ENCODE peak calls at places on chromosomes 3 and 15, in six cellular contexts. C is NT2/D1, W is GM12878, S is K562, X is SK-N-SH, F is HCT116. D is an unnamed sample.

GRCh38 chr3:25897019-25897418 is 107.1 kb downstream of the OXSM start:
- DNase-seq in C (no peak), W (no peak), S (peak; percentile 68), X (no peak), F (peak; percentile 51), D (no peak)

GRCh38 chr3:158912621-158913020 is 110.8 kb downstream of the MFSD1 start:
- DNase-seq in C (no peak), W (no peak), S (no peak), X (no peak), F (no peak), D (no peak)

GRCh38 chr3:106059953-106060517 is 191.2 kb upstream of the CBLB start:
- DNase-seq in C (no peak), W (no peak), S (peak; percentile 5), X (no peak), F (no peak), D (no peak)

GRCh38 chr3:170584585-170585007 is 1.3 kb downstream of the SLC7A14 start:
- DNase-seq in C (peak; percentile 75), W (no peak), S (peak; percentile 74), X (peak; percentile 42), F (no peak), D (peak; percentile 96)

GRCh38 chr3:128011140-128011539 is 41.1 kb upstream of the SEC61A1 start:
- DNase-seq in C (peak; percentile 82), W (no peak), S (peak; percentile 55), X (peak; percentile 51), F (peak; percentile 61), D (peak; percentile 61)

GRCh38 chr3:149489060-149489690 is 14.7 kb downstream of the TM4SF4 start:
- DNase-seq in C (peak; percentile 20), W (no peak), S (peak; percentile 13), X (peak; percentile 44), F (peak; percentile 39), D (no peak)

GRCh38 chr15:61115241-61115640 is 113.9 kb downstream of the RORA start:
- DNase-seq in C (no peak), W (no peak), S (no peak), X (no peak), F (no peak), D (no peak)

GRCh38 chr15:78898540-78898939 is 25.9 kb downstream of the MORF4L1 start:
- DNase-seq in C (no peak), W (no peak), S (no peak), X (no peak), F (no peak), D (no peak)

GRCh38 chr3:171436380-171436779 is 23.8 kb downstream of the TNIK start:
- DNase-seq in C (no peak), W (no peak), S (no peak), X (no peak), F (no peak), D (no peak)

GRCh38 chr15:95121191-95121590 is 889.8 kb downstream of the MCTP2 start:
- DNase-seq in C (no peak), W (no peak), S (no peak), X (no peak), F (no peak), D (no peak)

GRCh38 chr3:43919067-43919466 is 228.3 kb downstream of the ABHD5 start:
- DNase-seq in C (no peak), W (no peak), S (no peak), X (no peak), F (no peak), D (no peak)

GRCh38 chr3:133374706-133375105 is 25.1 kb upstream of the BFSP2 start:
- DNase-seq in C (no peak), W (no peak), S (no peak), X (no peak), F (no peak), D (no peak)

GRCh38 chr3:28081533-28081947 is 159.9 kb upstream of the CMC1 start:
- DNase-seq in C (peak; percentile 66), W (peak; percentile 21), S (no peak), X (no peak), F (no peak), D (no peak)

GRCh38 chr3:102006812-102007485 is 157.6 kb downstream of the NFKBIZ start:
- DNase-seq in C (no peak), W (no peak), S (no peak), X (no peak), F (no peak), D (no peak)

GRCh38 chr15:100202309-100202943 is 139.3 kb downstream of the ADAMTS17 start:
- DNase-seq in C (no peak), W (no peak), S (no peak), X (peak; percentile 31), F (no peak), D (no peak)

GRCh38 chr15:84638103-84638502 is 16.0 kb downstream of the WDR73 start:
- DNase-seq in C (peak; percentile 57), W (no peak), S (peak; percentile 58), X (no peak), F (no peak), D (no peak)

GRCh38 chr15:68258684-68259083 is 18.9 kb upstream of the FEM1B start:
- DNase-seq in C (no peak), W (no peak), S (no peak), X (no peak), F (no peak), D (no peak)

GRCh38 chr3:117752984-117753717 is 1043.6 kb downstream of the TUSC7 start:
- DNase-seq in C (no peak), W (no peak), S (no peak), X (no peak), F (no peak), D (no peak)

GRCh38 chr3:42702066-42702951 is at the start of gene HHATL:
- DNase-seq in C (no peak), W (no peak), S (no peak), X (peak; percentile 32), F (no peak), D (peak; percentile 45)

GRCh38 chr3:129593595-129594339 is 12.7 kb downstream of the PLXND1 start:
- DNase-seq in C (no peak), W (no peak), S (no peak), X (no peak), F (no peak), D (peak; percentile 55)

GRCh38 chr3:66228707-66229106 is 7.9 kb downstream of the SLC25A26 start:
- DNase-seq in C (no peak), W (no peak), S (no peak), X (no peak), F (no peak), D (no peak)

GRCh38 chr3:139772539-139773500 is 95.0 kb upstream of the NMNAT3 start:
- DNase-seq in C (no peak), W (no peak), S (no peak), X (no peak), F (no peak), D (no peak)

GRCh38 chr3:21901504-21901903 is 150.5 kb upstream of the ZNF385D start:
- DNase-seq in C (no peak), W (no peak), S (no peak), X (no peak), F (no peak), D (no peak)

GRCh38 chr3:4045756-4046155 is 246.5 kb downstream of the LRRN1 start:
- DNase-seq in C (no peak), W (no peak), S (no peak), X (no peak), F (no peak), D (no peak)

GRCh38 chr3:55692295-55692957 is 205.3 kb upstream of the WNT5A start:
- DNase-seq in C (no peak), W (no peak), S (no peak), X (peak; percentile 17), F (no peak), D (no peak)
- TF ChIP-seq YY1 in C (no peak), W (no peak), S (no peak), X (no peak), F (no peak), D (no peak)

DNA sequence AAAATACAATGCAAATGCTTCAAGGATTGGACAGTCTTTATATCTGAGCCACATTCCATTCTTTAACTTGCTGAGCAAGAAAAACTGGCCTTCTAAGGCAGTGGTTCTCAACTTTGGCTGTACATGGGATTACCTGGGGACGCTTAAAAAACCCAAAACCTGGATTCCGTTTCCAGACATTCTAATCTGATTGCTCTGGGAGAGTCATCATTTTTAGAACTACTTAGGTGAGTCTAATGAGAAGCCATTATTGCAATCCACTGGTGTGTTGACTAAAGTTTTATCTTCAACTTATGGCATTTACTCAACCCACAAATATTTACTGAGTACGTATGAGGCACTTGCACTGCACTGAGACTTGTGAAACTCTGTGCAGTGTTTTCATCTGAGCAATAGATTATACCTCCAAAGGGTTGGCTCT is 195.7 kb upstream of the ATP11B start:
- DNase-seq in C (no peak), W (no peak), S (no peak), X (no peak), F (no peak), D (no peak)
- TF ChIP-seq YY1 in C (no peak), W (no peak), S (no peak), X (no peak), F (no peak), D (no peak)

DNA sequence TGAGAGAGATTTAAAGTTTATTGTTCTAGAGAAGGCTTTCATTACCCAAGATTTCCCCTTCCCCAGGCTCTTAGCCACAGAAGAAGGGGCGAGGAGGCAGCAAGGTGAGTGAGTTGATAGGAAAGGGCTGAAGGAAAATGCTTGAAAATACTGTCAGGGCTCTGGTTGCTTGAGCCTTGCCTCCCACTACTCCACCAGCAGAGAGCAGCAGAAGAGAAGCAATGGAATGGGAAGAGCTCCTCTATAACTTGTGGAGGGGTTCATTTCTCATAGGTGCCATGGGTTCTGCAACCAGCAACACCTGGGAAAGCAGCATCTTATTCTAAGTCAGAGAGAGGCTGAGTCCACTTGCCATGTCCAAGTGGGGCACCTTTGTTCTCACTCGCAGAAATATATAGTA is 184.0 kb upstream of the CNTN6 start:
- DNase-seq in C (peak; percentile 3), W (no peak), S (no peak), X (peak; percentile 5), F (no peak), D (no peak)
- TF ChIP-seq YY1 in C (no peak), W (no peak), S (no peak), X (no peak), F (no peak), D (no peak)

DNA sequence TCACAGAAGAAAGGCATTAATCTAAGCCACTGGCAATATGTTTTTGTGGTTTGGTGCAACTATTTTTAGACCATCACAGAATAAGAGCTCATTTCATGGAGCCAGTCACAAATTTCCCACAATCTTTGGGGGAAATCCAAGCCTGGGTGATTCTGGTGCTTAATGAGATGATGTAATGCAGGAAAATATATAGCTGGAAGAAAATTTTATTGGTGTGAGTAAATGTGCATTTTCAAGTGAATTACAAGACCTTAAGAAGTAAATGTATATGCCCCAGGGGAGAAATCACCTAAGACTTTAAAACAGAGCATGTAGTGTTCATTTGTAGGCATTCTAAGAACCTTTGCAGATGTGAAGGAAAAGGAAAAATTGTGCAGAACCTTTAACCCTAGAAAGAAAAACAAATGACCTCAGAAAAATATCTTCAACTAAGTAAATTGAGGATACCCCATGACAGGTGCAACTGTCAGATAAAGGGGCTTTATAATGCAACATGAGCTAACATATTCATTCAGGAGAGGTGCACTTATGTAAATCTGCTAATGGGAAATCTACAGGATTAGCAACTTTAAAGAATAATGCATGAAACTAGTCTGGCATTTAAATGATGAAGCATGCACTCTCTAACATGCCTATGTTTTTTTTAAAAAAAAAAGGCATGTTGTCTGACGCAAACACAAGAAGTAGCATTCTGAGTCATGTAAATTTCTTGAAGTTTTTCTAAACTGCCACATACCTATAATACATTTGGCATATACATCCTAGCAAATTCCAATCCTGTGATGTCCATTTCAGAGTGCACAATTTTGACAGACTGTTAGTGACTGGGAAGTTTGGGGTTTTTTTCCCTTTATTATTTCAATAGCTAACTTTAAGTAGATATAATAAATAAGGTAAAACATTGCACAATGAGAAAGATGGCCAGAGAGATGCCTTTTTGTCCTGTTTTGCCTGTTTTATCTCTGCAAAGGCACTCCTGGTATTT is 105.1 kb downstream of the MEX3B start:
- DNase-seq in C (no peak), W (no peak), S (peak; percentile 35), X (no peak), F (no peak), D (no peak)
- TF ChIP-seq YY1 in C (no peak), W (no peak), S (no peak), X (no peak), F (no peak), D (no peak)

GRCh38 chr3:50610992-50611463 is 546 bp downstream of the CISH start:
- DNase-seq in C (no peak), W (no peak), S (no peak), X (peak; percentile 41), F (no peak), D (no peak)
- TF ChIP-seq YY1 in C (no peak), W (no peak), S (no peak), X (no peak), F (no peak), D (no peak)